ENCODE peak calls at places on chromosome 20, in four cellular contexts. F is ovary; I is Jurkat, Clone E6-1; S is sigmoid colon. Q is an unnamed sample.

GRCh38 chr20:54208492-54209044 is 681 bp downstream of the PFDN4 start:
- DNase-seq in F (no peak), S (no peak), I (no peak), Q (no peak)

GRCh38 chr20:61387204-61387958 is 135.3 kb downstream of the CDH4 start:
- DNase-seq in I (peak), S (no peak), F (no peak), Q (no peak)

GRCh38 chr20:47849596-47849995 is 64.3 kb upstream of the SULF2 start:
- DNase-seq in F (no peak), I (no peak), S (no peak), Q (no peak)

GRCh38 chr20:13469262-13469661 is 169.5 kb downstream of the TASP1 start:
- DNase-seq in S (no peak), I (no peak), F (no peak), Q (no peak)

GRCh38 chr20:46746972-46747371 is 37.5 kb downstream of the SLC2A10 start:
- DNase-seq in F (no peak), I (no peak), S (peak), Q (no peak)

GRCh38 chr20:5608104-5608447 is 142.1 kb upstream of the SHLD1 start:
- DNase-seq in I (no peak), S (no peak), F (no peak), Q (no peak)

GRCh38 chr20:57180954-57181353 is 85.5 kb downstream of the BMP7 start:
- DNase-seq in I (no peak), F (no peak), S (no peak), Q (no peak)

GRCh38 chr20:41956316-41957050 is 338.3 kb upstream of the CHD6 start:
- DNase-seq in F (no peak), I (peak), S (no peak), Q (no peak)

GRCh38 chr20:25541676-25542075 is 43.7 kb downstream of the NINL start:
- DNase-seq in F (no peak), S (no peak), I (no peak), Q (no peak)

GRCh38 chr20:58891686-58892125 is 39.2 kb downstream of the GNAS start:
- DNase-seq in S (peak), F (peak), I (peak), Q (peak)

GRCh38 chr20:4813839-4814695 is 92.4 kb downstream of the PRND start:
- DNase-seq in F (no peak), I (peak), S (no peak), Q (peak)

GRCh38 chr20:57658447-57659130 is 38.4 kb upstream of the ZBP1 start:
- DNase-seq in F (no peak), I (no peak), S (peak), Q (no peak)

GRCh38 chr20:38885357-38885756 is 40.9 kb upstream of the FAM83D start:
- DNase-seq in F (no peak), S (no peak), I (no peak), Q (no peak)

GRCh38 chr20:46960536-46960935 is 65.9 kb downstream of the EYA2 start:
- DNase-seq in I (no peak), F (no peak), S (no peak), Q (no peak)

GRCh38 chr20:12924126-12924525 is 84.6 kb upstream of the SPTLC3 start:
- DNase-seq in S (no peak), I (no peak), F (no peak), Q (no peak)

GRCh38 chr20:59577037-59577808 is 27.1 kb upstream of the PHACTR3 start:
- DNase-seq in S (peak), F (peak), I (no peak), Q (no peak)

GRCh38 chr20:44396790-44397189 is 41.3 kb downstream of the HNF4A start:
- DNase-seq in I (no peak), F (no peak), S (peak), Q (no peak)

GRCh38 chr20:18197382-18198070 is 59.9 kb downstream of the KAT14 start:
- DNase-seq in S (no peak), F (no peak), I (no peak), Q (no peak)

GRCh38 chr20:45362804-45363610 is at the start of gene SYS1:
- DNase-seq in S (peak), I (peak), F (peak), Q (peak)

GRCh38 chr20:10922941-10923340 is 249.1 kb upstream of the JAG1 start:
- DNase-seq in F (no peak), I (no peak), S (no peak), Q (no peak)

GRCh38 chr20:60113024-60113724 is 155.0 kb downstream of the CDH26 start:
- DNase-seq in F (no peak), I (no peak), S (no peak), Q (no peak)

GRCh38 chr20:18138266-18138582 is 561 bp downstream of the KAT14 start:
- DNase-seq in I (no peak), F (no peak), S (no peak), Q (no peak)

GRCh38 chr20:33393609-33394008 is 7.7 kb downstream of the CDK5RAP1 start:
- DNase-seq in I (no peak), F (no peak), S (no peak), Q (no peak)

GRCh38 chr20:43987018-43987417 is 72.4 kb downstream of the TOX2 start:
- DNase-seq in I (no peak), S (no peak), F (no peak), Q (no peak)

GRCh38 chr20:40160151-40160550 is 528.9 kb downstream of the MAFB start:
- DNase-seq in S (peak), F (no peak), I (peak), Q (peak)

GRCh38 chr20:51160821-51161220 is 137.9 kb upstream of the KCNG1 start:
- DNase-seq in F (no peak), I (no peak), S (no peak), Q (no peak)

GRCh38 chr20:25259358-25259757 is 11.5 kb downstream of the PYGB start:
- DNase-seq in F (no peak), S (peak), I (no peak), Q (no peak)

GRCh38 chr20:47400685-47401084 is 44.2 kb upstream of the ZMYND8 start:
- DNase-seq in F (no peak), I (peak), S (no peak), Q (no peak)

GRCh38 chr20:53767206-53767924 is 173.7 kb upstream of the ZNF217 start:
- DNase-seq in F (no peak), I (no peak), S (no peak), Q (no peak)

GRCh38 chr20:59645761-59646171 is 41.4 kb downstream of the PHACTR3 start:
- DNase-seq in S (peak), F (no peak), I (no peak), Q (no peak)

GRCh38 chr20:2871555-2872303 is 1.6 kb upstream of the PTPRA start:
- DNase-seq in I (no peak), S (no peak), F (no peak), Q (no peak)

DNA sequence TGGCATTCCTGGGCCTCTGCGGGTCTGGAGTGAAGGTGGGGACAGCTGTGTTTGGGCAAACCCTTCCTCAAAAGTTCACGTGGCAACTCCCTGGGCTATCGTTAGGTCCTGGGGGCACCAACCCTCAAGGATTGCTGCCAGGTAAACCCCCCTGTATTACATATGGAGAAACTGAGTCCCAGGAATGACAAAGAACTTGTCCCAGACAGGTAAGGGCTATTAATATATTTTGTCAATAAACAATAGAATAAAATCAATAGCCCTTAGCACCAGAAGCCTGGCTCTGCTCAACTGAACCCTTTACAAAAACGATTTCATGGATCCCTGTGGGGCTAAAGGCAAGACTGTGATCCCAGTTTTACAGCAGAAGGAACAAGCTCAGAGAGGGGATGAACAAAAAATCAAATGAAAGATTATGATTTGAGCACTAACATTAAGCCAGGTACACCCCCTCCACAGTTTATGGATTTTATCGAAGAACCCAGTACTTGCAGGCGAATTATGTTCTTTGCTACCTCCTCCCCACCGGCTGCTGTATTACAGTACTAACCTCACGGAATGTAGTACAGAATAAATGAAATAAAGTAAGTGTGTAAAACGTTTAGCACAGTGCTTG is 2.7 kb downstream of the ID1 start:
- DNase-seq in I (no peak), S (no peak), F (no peak), Q (no peak)
- H3K4me3 ChIP-seq in I (no peak), S (peak), F (peak), Q (peak)

GRCh38 chr20:9180480-9181257 is 111.8 kb downstream of the PLCB4 start:
- DNase-seq in F (no peak), I (no peak), S (no peak), Q (no peak)

GRCh38 chr20:9179867-9180266 is 111.0 kb downstream of the PLCB4 start:
- DNase-seq in I (no peak), F (no peak), S (no peak), Q (no peak)

GRCh38 chr20:9186396-9186795 is 117.5 kb downstream of the PLCB4 start:
- DNase-seq in F (no peak), I (no peak), S (no peak), Q (no peak)

GRCh38 chr20:9185511-9185910 is 116.6 kb downstream of the PLCB4 start:
- DNase-seq in S (no peak), F (no peak), I (no peak), Q (no peak)
- H3K4me3 ChIP-seq in S (no peak), F (no peak), I (no peak), Q (no peak)

GRCh38 chr20:1267809-1268374 is 1.8 kb downstream of the SNPH start:
- DNase-seq in I (no peak), F (no peak), S (peak), Q (no peak)

GRCh38 chr20:1266167-1266973 is at the start of gene SNPH:
- DNase-seq in F (peak), I (peak), S (peak), Q (peak)

GRCh38 chr20:1265916-1266166 is 253 bp upstream of the SNPH start:
- DNase-seq in S (no peak), F (no peak), I (no peak), Q (no peak)

GRCh38 chr20:1265226-1265915 is 723 bp upstream of the SNPH start:
- DNase-seq in I (no peak), S (no peak), F (no peak), Q (no peak)

DNA sequence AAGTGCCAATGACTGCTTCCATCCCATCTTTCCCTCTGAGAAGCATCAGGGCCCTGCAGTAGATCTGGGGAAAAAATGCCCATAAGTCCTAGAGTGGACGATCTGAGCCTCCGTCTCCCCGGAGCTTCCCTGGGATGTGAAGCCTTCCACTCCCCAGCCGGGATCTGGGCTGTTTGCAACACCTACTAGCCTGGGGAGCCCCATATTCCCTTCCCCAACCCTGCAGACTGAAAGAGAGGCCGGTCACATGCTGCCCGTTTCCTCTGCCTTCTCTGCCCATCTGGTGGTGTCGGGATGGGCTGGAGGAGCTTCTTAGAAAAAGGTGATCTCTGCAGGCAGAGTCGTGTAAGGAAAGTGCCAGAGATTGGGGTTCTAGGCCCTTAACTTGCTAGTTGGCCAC is 1.1 kb downstream of the SNPH start:
- DNase-seq in F (no peak), S (peak), I (no peak), Q (no peak)
- H3K4me3 ChIP-seq in F (peak), S (peak), I (peak), Q (peak)

DNA sequence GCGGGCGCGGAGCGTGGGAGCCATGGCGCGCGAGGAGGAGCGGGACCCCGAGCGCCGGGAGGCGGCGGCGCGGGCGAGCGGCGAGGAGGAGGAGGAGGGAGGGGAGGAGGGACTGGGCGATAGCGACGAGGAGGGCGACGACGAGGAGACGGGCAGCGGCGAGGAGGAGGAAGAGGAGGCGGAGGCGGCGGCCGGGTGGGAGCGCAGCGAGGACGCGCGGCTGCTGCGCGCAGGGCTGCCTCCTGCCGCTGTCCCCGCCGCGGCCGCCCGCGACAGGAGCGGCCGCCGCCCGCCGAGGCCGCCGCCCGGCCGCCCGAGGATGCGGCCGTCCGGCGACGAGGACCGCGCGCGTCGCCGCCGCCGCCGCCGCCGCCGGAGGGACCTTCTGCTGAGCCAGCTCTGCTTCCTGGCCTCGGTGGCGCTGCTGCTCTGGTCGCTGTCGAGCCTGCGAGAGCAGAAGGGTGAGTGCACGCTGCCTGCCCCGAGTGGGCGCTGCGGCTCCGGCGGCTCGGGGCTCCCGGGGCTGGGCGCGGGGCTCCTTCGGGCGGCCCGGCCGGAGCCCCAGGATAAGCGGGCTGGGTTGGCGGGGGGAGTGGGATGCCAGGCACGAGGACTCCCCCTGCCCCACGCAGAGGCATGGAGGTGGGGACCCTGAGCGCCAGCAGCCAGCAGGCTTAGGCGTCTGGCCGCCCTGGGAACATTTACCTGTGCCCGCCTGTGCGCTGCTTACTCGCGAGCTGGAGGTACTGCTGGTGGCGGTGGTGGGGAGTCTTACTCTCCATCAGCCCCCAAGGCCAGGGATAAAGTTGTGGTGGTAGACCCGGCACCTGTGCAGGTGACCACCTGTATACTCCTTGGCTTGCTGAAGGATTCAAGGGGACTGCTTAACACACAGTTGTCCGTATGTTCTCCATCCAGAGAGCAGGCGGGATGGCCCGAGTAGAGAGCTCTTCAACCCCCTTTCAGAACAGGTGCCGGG is at the start of gene SLC24A3:
- DNase-seq in S (peak), I (peak), F (peak), Q (peak)
- H3K4me3 ChIP-seq in S (peak), I (no peak), F (peak), Q (peak)

GRCh38 chr20:62830251-62830650 is 13.4 kb downstream of the COL9A3 start:
- DNase-seq in F (no peak), I (no peak), S (no peak), Q (no peak)
- H3K4me3 ChIP-seq in F (no peak), I (no peak), S (no peak), Q (no peak)

GRCh38 chr20:49593441-49594142 is 25.7 kb upstream of the PTGIS start:
- DNase-seq in S (no peak), I (no peak), F (no peak), Q (no peak)
- H3K4me3 ChIP-seq in S (no peak), I (no peak), F (no peak), Q (no peak)

Q was measured in tibial artery.